ENCODE peak calls at places on chromosome X, in nine cellular contexts. X is neuronal stem cell, I is astrocyte, B is HepG2, E is endodermal cell, Z is neural progenitor cell, S is fibroblast of lung, Y is GM23248, M is IMR-90. U is an unnamed sample.

GRCh38 chrX:18368402-18368801 is 13.9 kb upstream of the SCML2 start:
- DNase-seq in X (no peak), I (no peak), B (no peak), E (no peak), Z (no peak), S (no peak), Y (no peak), M (no peak), U (no peak)

GRCh38 chrX:34877451-34877850 is 65.1 kb upstream of the FAM47B start:
- DNase-seq in X (no peak), I (peak), B (no peak), E (no peak), Z (no peak), S (peak), Y (peak), M (peak), U (no peak)

GRCh38 chrX:40098264-40099045 is 697 bp upstream of the BCOR start:
- DNase-seq in X (no peak), I (no peak), B (no peak), E (peak), Z (peak), S (peak), Y (peak), M (no peak), U (no peak)

GRCh38 chrX:133681416-133681815 is 266.1 kb upstream of the GPC4 start:
- DNase-seq in X (no peak), I (no peak), B (no peak), E (no peak), Z (no peak), S (no peak), Y (no peak), M (no peak), U (no peak)

GRCh38 chrX:7144126-7144525 is 3.4 kb upstream of the STS start:
- DNase-seq in X (no peak), I (no peak), B (no peak), E (no peak), Z (no peak), S (no peak), Y (no peak), M (no peak), U (no peak)

GRCh38 chrX:32937043-32937442 is 274.3 kb downstream of the DMD start:
- DNase-seq in X (no peak), I (no peak), B (no peak), E (no peak), Z (no peak), S (no peak), Y (no peak), M (no peak), U (no peak)

GRCh38 chrX:80807606-80808159 is 2.0 kb downstream of the BRWD3 start:
- DNase-seq in X (no peak), I (no peak), B (no peak), E (no peak), Z (no peak), S (no peak), Y (peak), M (no peak), U (no peak)

GRCh38 chrX:38941675-38942074 is 140.4 kb downstream of the MID1IP1 start:
- DNase-seq in X (no peak), I (no peak), B (no peak), E (no peak), Z (no peak), S (peak), Y (peak), M (peak), U (no peak)

GRCh38 chrX:2521927-2522386 is 21.2 kb upstream of the DHRSX start:
- DNase-seq in X (no peak), I (no peak), B (no peak), E (no peak), Z (no peak), S (no peak), Y (no peak), M (no peak), U (no peak)

GRCh38 chrX:107324493-107325310 is 118.3 kb downstream of the DNAAF6 start:
- DNase-seq in X (peak), I (peak), B (no peak), E (peak), Z (peak), S (peak), Y (peak), M (peak), U (peak)

GRCh38 chrX:121256653-121257052 is 209.2 kb downstream of the GLUD2 start:
- DNase-seq in X (no peak), I (peak), B (no peak), E (no peak), Z (no peak), S (peak), Y (peak), M (no peak), U (no peak)

GRCh38 chrX:31499120-31499519 is 427.3 kb upstream of the FTHL17 start:
- DNase-seq in X (no peak), I (peak), B (no peak), E (no peak), Z (peak), S (peak), Y (peak), M (peak), U (no peak)

GRCh38 chrX:32524385-32524784 is 687.0 kb downstream of the DMD start:
- DNase-seq in X (no peak), I (no peak), B (no peak), E (no peak), Z (no peak), S (no peak), Y (no peak), M (no peak), U (no peak)

GRCh38 chrX:683572-683971 is 53.0 kb downstream of the SHOX start:
- DNase-seq in X (no peak), I (no peak), B (no peak), E (no peak), Z (peak), S (no peak), Y (no peak), M (no peak), U (no peak)

GRCh38 chrX:136028383-136028984 is 43.2 kb downstream of the SLC9A6 start:
- DNase-seq in X (peak), I (peak), B (peak), E (no peak), Z (peak), S (peak), Y (peak), M (peak), U (peak)

GRCh38 chrX:39442332-39442731 is 641.1 kb downstream of the MID1IP1 start:
- DNase-seq in X (no peak), I (no peak), B (no peak), E (no peak), Z (no peak), S (no peak), Y (no peak), M (no peak), U (no peak)

GRCh38 chrX:155086202-155086840 is 15.0 kb downstream of the BRCC3 start:
- DNase-seq in X (no peak), I (no peak), B (peak), E (peak), Z (peak), S (no peak), Y (peak), M (peak), U (peak)

GRCh38 chrX:49179358-49179757 is 6.8 kb downstream of the PRICKLE3 start:
- DNase-seq in X (no peak), I (no peak), B (no peak), E (no peak), Z (no peak), S (no peak), Y (no peak), M (no peak), U (no peak)

GRCh38 chrX:37314526-37314925 is 34.6 kb upstream of the PRRG1 start:
- DNase-seq in X (no peak), I (peak), B (no peak), E (no peak), Z (no peak), S (peak), Y (peak), M (peak), U (no peak)

GRCh38 chrX:56784666-56785065 is 55.6 kb downstream of the NBDY start:
- DNase-seq in X (no peak), I (no peak), B (no peak), E (no peak), Z (no peak), S (no peak), Y (no peak), M (no peak), U (no peak)

GRCh38 chrX:21408324-21408723 is 34.1 kb downstream of the CNKSR2 start:
- DNase-seq in X (no peak), I (peak), B (no peak), E (no peak), Z (no peak), S (no peak), Y (no peak), M (no peak), U (no peak)

GRCh38 chrX:106484233-106484632 is 127.5 kb upstream of the RADX start:
- DNase-seq in X (no peak), I (no peak), B (no peak), E (no peak), Z (no peak), S (no peak), Y (peak), M (no peak), U (no peak)

GRCh38 chrX:7083021-7083420 is 64.5 kb upstream of the STS start:
- DNase-seq in X (no peak), I (no peak), B (no peak), E (no peak), Z (no peak), S (no peak), Y (no peak), M (no peak), U (no peak)

GRCh38 chrX:131262738-131263679 is 26.1 kb downstream of the IGSF1 start:
- DNase-seq in X (no peak), I (no peak), B (peak), E (peak), Z (peak), S (no peak), Y (peak), M (no peak), U (no peak)

GRCh38 chrX:42943051-42943450 is 165.1 kb upstream of the PPP1R2C start:
- DNase-seq in X (no peak), I (no peak), B (peak), E (no peak), Z (no peak), S (no peak), Y (no peak), M (no peak), U (no peak)

GRCh38 chrX:69028006-69028760 is 137.1 kb downstream of the PJA1 start:
- DNase-seq in X (no peak), I (no peak), B (no peak), E (peak), Z (no peak), S (no peak), Y (no peak), M (no peak), U (no peak)

GRCh38 chrX:121581885-121582284 is 534.5 kb downstream of the GLUD2 start:
- DNase-seq in X (no peak), I (no peak), B (no peak), E (no peak), Z (peak), S (no peak), Y (no peak), M (no peak), U (no peak)

GRCh38 chrX:138014577-138014976 is 448.6 kb downstream of the ZIC3 start:
- DNase-seq in X (no peak), I (no peak), B (no peak), E (no peak), Z (no peak), S (no peak), Y (no peak), M (no peak), U (no peak)

GRCh38 chrX:21355831-21356230 is 18.4 kb upstream of the CNKSR2 start:
- DNase-seq in X (no peak), I (no peak), B (no peak), E (no peak), Z (no peak), S (no peak), Y (no peak), M (no peak), U (no peak)

GRCh38 chrX:50045808-50046207 is 123.4 kb downstream of the CLCN5 start:
- DNase-seq in X (no peak), I (no peak), B (no peak), E (no peak), Z (no peak), S (no peak), Y (no peak), M (no peak), U (no peak)

GRCh38 chrX:48945517-48946348 is 11.7 kb downstream of the OTUD5 start:
- DNase-seq in X (no peak), I (no peak), B (peak), E (peak), Z (peak), S (peak), Y (peak), M (peak), U (no peak)

GRCh38 chrX:151722241-151722846 is 6.5 kb downstream of the FATE1 start:
- DNase-seq in X (peak), I (no peak), B (peak), E (peak), Z (peak), S (peak), Y (peak), M (no peak), U (no peak)

GRCh38 chrX:38935561-38935960 is 134.3 kb downstream of the MID1IP1 start:
- DNase-seq in X (no peak), I (no peak), B (no peak), E (no peak), Z (no peak), S (no peak), Y (no peak), M (no peak), U (no peak)

GRCh38 chrX:130109429-130110378 is 593 bp downstream of the ELF4 start:
- DNase-seq in X (no peak), I (no peak), B (no peak), E (peak), Z (peak), S (no peak), Y (peak), M (peak), U (no peak)

GRCh38 chrX:129634541-129634940 is 20.2 kb downstream of the APLN start:
- DNase-seq in X (no peak), I (no peak), B (no peak), E (no peak), Z (peak), S (no peak), Y (no peak), M (no peak), U (no peak)

GRCh38 chrX:67207912-67208311 is 335.9 kb upstream of the AR start:
- DNase-seq in X (no peak), I (no peak), B (no peak), E (no peak), Z (no peak), S (no peak), Y (no peak), M (no peak), U (no peak)

GRCh38 chrX:149825424-149825823 is 43.7 kb downstream of the MAGEA9 start:
- DNase-seq in X (no peak), I (no peak), B (peak), E (peak), Z (peak), S (no peak), Y (peak), M (no peak), U (no peak)

DNA sequence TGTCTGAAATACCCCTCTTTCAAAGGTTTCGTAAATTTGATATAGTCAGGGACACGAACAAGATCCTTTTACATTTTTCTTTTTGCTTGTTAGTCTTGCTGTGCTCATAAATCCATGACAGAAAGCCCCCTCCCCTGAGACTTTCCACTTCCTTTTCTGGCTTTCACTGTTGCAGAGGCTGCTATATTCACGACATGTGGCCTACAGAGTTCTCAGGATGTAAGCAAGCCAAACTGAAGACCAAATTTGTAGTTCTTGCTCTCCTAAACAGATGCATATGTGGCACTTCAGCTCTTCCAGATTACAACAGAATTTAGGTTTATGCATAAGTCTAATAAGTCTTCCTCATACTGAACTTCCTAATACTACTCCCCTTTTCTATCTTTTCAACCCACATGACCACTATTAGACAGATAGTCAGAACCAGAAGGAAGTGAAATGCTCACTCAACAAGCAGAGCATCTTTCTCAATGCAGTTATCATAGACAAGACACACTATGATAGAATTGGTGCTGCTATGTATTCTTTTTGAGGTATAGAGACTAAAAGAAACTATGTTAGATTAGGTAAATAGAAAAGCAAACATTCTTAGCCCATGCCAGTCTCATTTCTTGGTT is 15.0 kb downstream of the BTK start:
- DNase-seq in X (no peak), I (no peak), B (no peak), E (no peak), Z (no peak), S (no peak), Y (no peak), M (no peak), U (no peak)
- H3K9ac ChIP-seq in X (no peak), I (no peak), B (no peak), E (no peak), Z (no peak), S (no peak), Y (no peak), M (no peak), U (no peak)

GRCh38 chrX:104334971-104335370 is 80.2 kb upstream of the ESX1 start:
- DNase-seq in X (no peak), I (peak), B (no peak), E (no peak), Z (no peak), S (peak), Y (no peak), M (no peak), U (no peak)
- H3K9ac ChIP-seq in X (no peak), I (peak), B (no peak), E (no peak), Z (no peak), S (no peak), Y (no peak), M (no peak), U (no peak)

GRCh38 chrX:65903750-65904149 is 136.1 kb downstream of the VSIG4 start:
- DNase-seq in X (no peak), I (no peak), B (no peak), E (no peak), Z (no peak), S (no peak), Y (no peak), M (no peak), U (no peak)
- H3K9ac ChIP-seq in X (no peak), I (no peak), B (no peak), E (no peak), Z (no peak), S (no peak), Y (no peak), M (no peak), U (no peak)

DNA sequence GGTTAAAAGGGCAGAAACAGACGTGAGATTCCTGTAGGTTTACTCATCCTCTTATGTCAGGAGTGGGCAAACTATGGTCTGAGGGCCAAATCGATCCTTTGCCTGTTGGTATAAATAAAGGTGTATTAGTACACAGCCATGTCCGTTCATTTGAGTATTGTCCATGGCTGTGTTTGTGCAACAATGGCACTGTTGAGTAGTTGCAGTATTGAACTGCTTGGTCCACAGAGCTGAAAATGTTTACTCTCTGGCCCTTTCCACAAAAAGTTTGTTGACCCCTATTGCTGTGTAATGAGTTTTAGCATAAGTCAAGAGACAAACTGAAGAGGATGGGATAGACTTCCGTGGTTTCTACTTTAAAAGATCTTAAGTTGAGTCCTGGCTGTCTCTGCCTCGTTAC is 59.0 kb upstream of the MID1 start:
- DNase-seq in X (no peak), I (no peak), B (no peak), E (no peak), Z (no peak), S (no peak), Y (no peak), M (no peak), U (no peak)
- H3K9ac ChIP-seq in X (no peak), I (no peak), B (no peak), E (no peak), Z (no peak), S (no peak), Y (no peak), M (no peak), U (no peak)

GRCh38 chrX:53714580-53715335 is 28.2 kb upstream of the HUWE1 start:
- DNase-seq in X (no peak), I (peak), B (no peak), E (peak), Z (no peak), S (peak), Y (peak), M (peak), U (no peak)

GRCh38 chrX:53715336-53715924 is 28.9 kb upstream of the HUWE1 start:
- DNase-seq in X (no peak), I (no peak), B (no peak), E (no peak), Z (no peak), S (peak), Y (no peak), M (no peak), U (no peak)

GRCh38 chrX:53717205-53717604 is 30.7 kb upstream of the HUWE1 start:
- DNase-seq in X (no peak), I (no peak), B (no peak), E (no peak), Z (no peak), S (no peak), Y (no peak), M (no peak), U (no peak)

GRCh38 chrX:53718073-53718472 is 31.6 kb upstream of the HUWE1 start:
- DNase-seq in X (no peak), I (no peak), B (no peak), E (no peak), Z (no peak), S (no peak), Y (no peak), M (no peak), U (no peak)

DNA sequence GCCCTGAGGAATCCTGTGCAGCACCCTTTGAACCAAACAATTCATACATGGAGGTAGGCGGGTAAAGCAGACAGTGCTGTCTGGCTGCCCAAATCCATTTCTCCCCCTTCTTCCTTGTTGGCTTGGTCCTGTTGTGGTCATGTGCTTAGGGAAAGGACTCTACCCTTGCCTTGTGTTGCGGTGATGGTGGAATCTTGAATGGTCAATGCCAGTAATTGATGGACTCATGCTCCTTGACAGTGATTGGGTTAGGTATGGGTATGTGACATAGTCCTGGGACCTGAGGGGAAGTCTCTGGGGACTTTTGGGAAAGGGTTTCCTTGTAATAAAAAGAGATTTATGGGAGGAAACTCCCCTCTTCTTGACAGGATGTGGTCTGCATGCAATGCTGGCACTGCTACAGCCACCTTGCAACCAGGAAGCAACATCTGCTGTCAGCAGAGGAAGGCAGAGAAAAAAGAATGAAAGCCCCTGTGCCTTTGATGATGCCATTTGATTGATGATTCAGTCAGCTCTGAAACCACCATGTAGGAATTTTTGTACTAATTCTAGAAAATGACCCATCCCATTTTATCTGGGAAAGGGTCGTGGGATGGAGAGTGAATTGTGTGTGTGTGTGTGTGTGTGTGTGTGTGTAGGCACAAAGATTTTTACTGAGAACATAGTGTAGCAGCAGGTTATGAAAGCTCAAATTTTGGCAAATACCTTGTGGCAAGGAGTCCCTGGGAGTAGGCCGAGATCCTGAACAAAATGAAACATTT is 30.0 kb upstream of the HUWE1 start:
- DNase-seq in X (no peak), I (peak), B (no peak), E (no peak), Z (no peak), S (peak), Y (no peak), M (peak), U (no peak)
- H3K9ac ChIP-seq in X (no peak), I (no peak), B (no peak), E (no peak), Z (no peak), S (no peak), Y (no peak), M (no peak), U (no peak)

GRCh38 chrX:119685225-119686066 is 7.5 kb downstream of the SEPTIN6 start:
- DNase-seq in X (no peak), I (no peak), B (no peak), E (no peak), Z (no peak), S (no peak), Y (peak), M (no peak), U (no peak)
- H3K9ac ChIP-seq in X (no peak), I (no peak), B (no peak), E (no peak), Z (no peak), S (no peak), Y (peak), M (no peak), U (no peak)

GRCh38 chrX:19886375-19886774 is 1.0 kb downstream of the SH3KBP1 start:
- DNase-seq in X (no peak), I (no peak), B (peak), E (peak), Z (peak), S (no peak), Y (no peak), M (no peak), U (no peak)
- H3K9ac ChIP-seq in X (no peak), I (peak), B (peak), E (peak), Z (no peak), S (peak), Y (peak), M (peak), U (peak)